ENCODE peak calls at places on chromosomes 5 and 9, in eight cellular contexts. One of them, this sample, is unnamed.

GRCh38 chr5:34501840-34502239 is 154.3 kb upstream of the RAI14 start:
- DNase-seq in lung: no peak
- DNase-seq in endodermal cell: no peak
- DNase-seq in RWPE1: no peak
- DNase-seq in coronary artery: no peak
- DNase-seq in BJ: no peak
- DNase-seq in GM10248: no peak
- DNase-seq in lower lobe of right lung: no peak
- DNase-seq in this sample: no peak

GRCh38 chr9:37422289-37423104 is at the start of gene GRHPR:
- DNase-seq in lung: peak
- DNase-seq in endodermal cell: peak
- DNase-seq in RWPE1: peak
- DNase-seq in coronary artery: peak
- DNase-seq in BJ: no peak
- DNase-seq in GM10248: peak
- DNase-seq in lower lobe of right lung: peak
- DNase-seq in this sample: peak

GRCh38 chr5:145574889-145575573 is 260.1 kb downstream of the PRELID2 start:
- DNase-seq in lung: no peak
- DNase-seq in endodermal cell: no peak
- DNase-seq in RWPE1: no peak
- DNase-seq in coronary artery: no peak
- DNase-seq in BJ: no peak
- DNase-seq in GM10248: no peak
- DNase-seq in lower lobe of right lung: no peak
- DNase-seq in this sample: no peak

GRCh38 chr5:133336969-133337410 is 275.4 kb downstream of the FSTL4 start:
- DNase-seq in lung: no peak
- DNase-seq in endodermal cell: no peak
- DNase-seq in RWPE1: no peak
- DNase-seq in coronary artery: peak
- DNase-seq in BJ: no peak
- DNase-seq in GM10248: no peak
- DNase-seq in lower lobe of right lung: no peak
- DNase-seq in this sample: no peak

GRCh38 chr9:27212191-27212590 is 84.8 kb downstream of the EQTN start:
- DNase-seq in lung: no peak
- DNase-seq in endodermal cell: no peak
- DNase-seq in RWPE1: no peak
- DNase-seq in coronary artery: no peak
- DNase-seq in BJ: no peak
- DNase-seq in GM10248: no peak
- DNase-seq in lower lobe of right lung: no peak
- DNase-seq in this sample: no peak

GRCh38 chr9:111728143-111728542 is 66.6 kb downstream of the SHOC1 start:
- DNase-seq in lung: no peak
- DNase-seq in endodermal cell: no peak
- DNase-seq in RWPE1: peak
- DNase-seq in coronary artery: no peak
- DNase-seq in BJ: no peak
- DNase-seq in GM10248: no peak
- DNase-seq in lower lobe of right lung: no peak
- DNase-seq in this sample: no peak

GRCh38 chr5:56512314-56512996 is 279.3 kb upstream of the ANKRD55 start:
- DNase-seq in lung: no peak
- DNase-seq in endodermal cell: no peak
- DNase-seq in RWPE1: no peak
- DNase-seq in coronary artery: peak
- DNase-seq in BJ: no peak
- DNase-seq in GM10248: no peak
- DNase-seq in lower lobe of right lung: no peak
- DNase-seq in this sample: no peak

GRCh38 chr5:100430268-100430900 is 104.8 kb upstream of the FAM174A start:
- DNase-seq in lung: peak
- DNase-seq in endodermal cell: peak
- DNase-seq in RWPE1: peak
- DNase-seq in coronary artery: no peak
- DNase-seq in BJ: no peak
- DNase-seq in GM10248: peak
- DNase-seq in lower lobe of right lung: peak
- DNase-seq in this sample: no peak

GRCh38 chr5:78492216-78492615 is 131.8 kb downstream of the SCAMP1 start:
- DNase-seq in lung: no peak
- DNase-seq in endodermal cell: no peak
- DNase-seq in RWPE1: no peak
- DNase-seq in coronary artery: no peak
- DNase-seq in BJ: no peak
- DNase-seq in GM10248: no peak
- DNase-seq in lower lobe of right lung: no peak
- DNase-seq in this sample: no peak

GRCh38 chr9:108972186-108972585 is 38.0 kb downstream of the ABITRAM start:
- DNase-seq in lung: no peak
- DNase-seq in endodermal cell: no peak
- DNase-seq in RWPE1: no peak
- DNase-seq in coronary artery: no peak
- DNase-seq in BJ: no peak
- DNase-seq in GM10248: no peak
- DNase-seq in lower lobe of right lung: no peak
- DNase-seq in this sample: no peak

DNA sequence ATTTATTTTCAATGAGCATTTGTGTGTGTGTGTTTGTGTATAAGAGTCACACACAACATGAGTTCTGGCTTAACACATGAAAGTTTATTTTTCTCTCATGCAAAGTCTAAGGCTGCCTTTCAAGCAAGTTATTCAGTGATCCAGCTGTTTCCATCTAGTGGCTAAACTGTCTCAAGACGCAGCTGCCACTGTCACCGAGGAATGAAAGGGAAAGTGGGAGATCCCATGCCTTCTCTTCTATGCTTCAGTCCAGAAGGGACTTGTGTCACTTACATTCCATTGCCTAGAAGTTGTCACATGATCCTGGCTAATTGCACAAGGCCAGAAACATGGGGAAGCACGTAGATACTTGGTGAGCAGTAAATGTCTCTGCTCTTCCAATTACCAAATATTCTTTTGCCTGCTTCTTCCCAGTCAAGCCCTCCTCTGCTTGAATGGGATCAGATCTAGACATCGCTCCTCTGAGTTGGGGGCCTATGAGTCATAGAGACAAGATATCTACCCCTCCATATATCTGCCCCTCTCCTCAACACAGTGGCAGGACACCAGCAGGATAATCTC is 30.4 kb upstream of the SLIT3 start:
- DNase-seq in lung: no peak
- DNase-seq in endodermal cell: no peak
- DNase-seq in RWPE1: no peak
- DNase-seq in coronary artery: no peak
- DNase-seq in BJ: no peak
- DNase-seq in GM10248: no peak
- DNase-seq in lower lobe of right lung: no peak
- DNase-seq in this sample: no peak
- TF ChIP-seq CTCF in lung: no peak
- TF ChIP-seq CTCF in endodermal cell: peak
- TF ChIP-seq CTCF in RWPE1: no peak
- TF ChIP-seq CTCF in coronary artery: no peak
- TF ChIP-seq CTCF in BJ: peak
- TF ChIP-seq CTCF in GM10248: no peak
- TF ChIP-seq CTCF in lower lobe of right lung: no peak
- TF ChIP-seq CTCF in this sample: no peak

DNA sequence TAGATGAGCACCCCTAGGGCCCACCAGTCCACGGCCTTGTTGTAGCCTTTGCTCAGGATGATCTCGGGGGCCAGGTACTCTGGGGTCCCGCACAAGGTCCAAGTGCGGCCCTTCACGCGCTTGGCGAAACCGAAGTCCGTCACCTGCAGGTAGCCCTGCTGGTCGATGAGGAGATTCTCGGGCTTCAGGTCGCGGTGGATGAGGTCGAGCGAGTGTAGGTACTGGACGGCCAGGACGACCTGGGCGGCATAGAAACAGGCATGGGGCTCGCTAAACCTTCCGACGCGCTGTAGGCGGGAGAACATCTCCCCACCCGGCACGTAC is 547 bp downstream of the PRKACG start:
- DNase-seq in lung: no peak
- DNase-seq in endodermal cell: no peak
- DNase-seq in RWPE1: no peak
- DNase-seq in coronary artery: no peak
- DNase-seq in BJ: no peak
- DNase-seq in GM10248: no peak
- DNase-seq in lower lobe of right lung: no peak
- DNase-seq in this sample: no peak
- TF ChIP-seq CTCF in lung: no peak
- TF ChIP-seq CTCF in endodermal cell: no peak
- TF ChIP-seq CTCF in RWPE1: no peak
- TF ChIP-seq CTCF in coronary artery: no peak
- TF ChIP-seq CTCF in BJ: no peak
- TF ChIP-seq CTCF in GM10248: no peak
- TF ChIP-seq CTCF in lower lobe of right lung: no peak
- TF ChIP-seq CTCF in this sample: no peak

DNA sequence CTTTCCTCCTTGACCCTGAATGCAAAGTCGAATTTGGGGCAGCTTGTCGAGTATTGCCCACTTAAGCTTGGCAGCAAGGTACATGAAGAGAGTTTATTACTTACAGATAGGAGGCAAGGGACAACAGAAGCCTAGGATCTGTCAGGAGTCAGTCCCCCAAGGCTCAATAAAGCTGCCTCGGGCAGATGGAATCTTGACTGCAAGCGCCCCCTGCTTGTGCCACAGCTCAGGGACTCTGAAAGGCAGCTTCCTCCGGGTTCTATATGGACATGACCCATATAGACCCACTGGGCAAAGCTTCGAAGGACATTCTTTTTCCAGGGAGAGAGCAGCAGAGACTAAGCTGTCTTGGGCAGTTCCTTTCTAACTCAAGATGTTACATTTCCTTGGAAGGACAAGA is 971.5 kb downstream of the EFNA5 start:
- DNase-seq in lung: no peak
- DNase-seq in endodermal cell: peak
- DNase-seq in RWPE1: no peak
- DNase-seq in coronary artery: no peak
- DNase-seq in BJ: no peak
- DNase-seq in GM10248: no peak
- DNase-seq in lower lobe of right lung: no peak
- DNase-seq in this sample: no peak
- TF ChIP-seq CTCF in lung: no peak
- TF ChIP-seq CTCF in endodermal cell: peak
- TF ChIP-seq CTCF in RWPE1: no peak
- TF ChIP-seq CTCF in coronary artery: no peak
- TF ChIP-seq CTCF in BJ: no peak
- TF ChIP-seq CTCF in GM10248: no peak
- TF ChIP-seq CTCF in lower lobe of right lung: no peak
- TF ChIP-seq CTCF in this sample: no peak

DNA sequence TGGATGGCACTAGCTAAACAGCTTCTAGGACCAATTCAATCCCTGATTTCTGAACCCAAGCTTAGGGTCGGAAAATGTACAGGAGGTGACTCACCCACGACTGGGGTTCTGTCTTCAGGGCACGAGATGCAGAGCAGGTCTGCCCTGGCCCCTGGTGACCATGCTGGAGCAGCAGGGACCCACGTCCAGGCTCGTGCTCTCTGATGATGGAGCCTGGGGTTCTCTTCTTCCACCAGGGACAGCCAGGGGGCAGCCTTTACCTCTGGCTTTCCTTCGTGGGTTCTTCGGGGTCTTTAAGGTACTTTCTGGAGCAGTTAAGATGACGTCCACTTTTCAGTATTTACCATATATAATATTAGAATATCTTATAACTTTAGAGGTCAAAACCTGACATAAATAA is 2.1 kb downstream of the CFAP77 start:
- DNase-seq in lung: no peak
- DNase-seq in endodermal cell: peak
- DNase-seq in RWPE1: no peak
- DNase-seq in coronary artery: no peak
- DNase-seq in BJ: no peak
- DNase-seq in GM10248: peak
- DNase-seq in lower lobe of right lung: no peak
- DNase-seq in this sample: no peak
- TF ChIP-seq CTCF in lung: peak
- TF ChIP-seq CTCF in endodermal cell: peak
- TF ChIP-seq CTCF in RWPE1: peak
- TF ChIP-seq CTCF in coronary artery: peak
- TF ChIP-seq CTCF in BJ: peak
- TF ChIP-seq CTCF in GM10248: peak
- TF ChIP-seq CTCF in lower lobe of right lung: peak
- TF ChIP-seq CTCF in this sample: no peak

GRCh38 chr9:4666042-4666699 is at the start of gene SPATA6L:
- DNase-seq in lung: peak
- DNase-seq in endodermal cell: peak
- DNase-seq in RWPE1: no peak
- DNase-seq in coronary artery: peak
- DNase-seq in BJ: no peak
- DNase-seq in GM10248: peak
- DNase-seq in lower lobe of right lung: peak
- DNase-seq in this sample: peak
- TF ChIP-seq CTCF in lung: no peak
- TF ChIP-seq CTCF in endodermal cell: peak
- TF ChIP-seq CTCF in RWPE1: peak
- TF ChIP-seq CTCF in coronary artery: no peak
- TF ChIP-seq CTCF in BJ: peak
- TF ChIP-seq CTCF in GM10248: peak
- TF ChIP-seq CTCF in lower lobe of right lung: peak
- TF ChIP-seq CTCF in this sample: no peak

DNA sequence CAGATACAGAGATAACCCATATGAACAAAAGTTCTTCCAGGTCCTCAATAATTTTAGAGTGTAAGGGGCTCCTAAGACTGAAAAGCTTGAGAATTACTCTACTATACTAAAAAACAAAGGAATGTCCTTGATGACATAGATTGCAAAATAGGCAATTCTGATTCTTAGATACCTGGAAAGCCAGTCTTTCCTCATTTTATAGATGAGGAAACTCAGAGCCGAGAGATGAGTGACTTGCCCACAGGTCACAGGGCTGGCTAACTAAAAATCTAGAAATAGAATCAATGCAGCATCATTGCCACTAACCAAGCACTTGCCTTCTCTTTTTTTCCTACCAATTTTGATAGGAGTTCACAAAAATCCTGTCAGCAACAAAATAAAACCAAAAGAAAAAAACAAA is 101.2 kb downstream of the EPB41L4A start:
- DNase-seq in lung: no peak
- DNase-seq in endodermal cell: no peak
- DNase-seq in RWPE1: no peak
- DNase-seq in coronary artery: no peak
- DNase-seq in BJ: no peak
- DNase-seq in GM10248: no peak
- DNase-seq in lower lobe of right lung: no peak
- DNase-seq in this sample: no peak
- TF ChIP-seq CTCF in lung: no peak
- TF ChIP-seq CTCF in endodermal cell: no peak
- TF ChIP-seq CTCF in RWPE1: no peak
- TF ChIP-seq CTCF in coronary artery: no peak
- TF ChIP-seq CTCF in BJ: no peak
- TF ChIP-seq CTCF in GM10248: no peak
- TF ChIP-seq CTCF in lower lobe of right lung: no peak
- TF ChIP-seq CTCF in this sample: no peak

GRCh38 chr9:135961277-135961705 is at the start of gene UBAC1:
- DNase-seq in lung: peak
- DNase-seq in endodermal cell: peak
- DNase-seq in RWPE1: peak
- DNase-seq in coronary artery: peak
- DNase-seq in BJ: peak
- DNase-seq in GM10248: peak
- DNase-seq in lower lobe of right lung: peak
- DNase-seq in this sample: peak
- TF ChIP-seq CTCF in lung: peak
- TF ChIP-seq CTCF in endodermal cell: peak
- TF ChIP-seq CTCF in RWPE1: no peak
- TF ChIP-seq CTCF in coronary artery: no peak
- TF ChIP-seq CTCF in BJ: peak
- TF ChIP-seq CTCF in GM10248: no peak
- TF ChIP-seq CTCF in lower lobe of right lung: peak
- TF ChIP-seq CTCF in this sample: no peak

GRCh38 chr9:33817327-33818166 is 587 bp downstream of the UBE2R2 start:
- DNase-seq in lung: peak
- DNase-seq in endodermal cell: peak
- DNase-seq in RWPE1: peak
- DNase-seq in coronary artery: peak
- DNase-seq in BJ: no peak
- DNase-seq in GM10248: peak
- DNase-seq in lower lobe of right lung: peak
- DNase-seq in this sample: peak
- TF ChIP-seq CTCF in lung: no peak
- TF ChIP-seq CTCF in endodermal cell: peak
- TF ChIP-seq CTCF in RWPE1: peak
- TF ChIP-seq CTCF in coronary artery: no peak
- TF ChIP-seq CTCF in BJ: peak
- TF ChIP-seq CTCF in GM10248: no peak
- TF ChIP-seq CTCF in lower lobe of right lung: peak
- TF ChIP-seq CTCF in this sample: no peak